ENCODE peak calls at places on chromosomes 6 and 20, in five cellular contexts. X is breast epithelium, C is Panc1, Q is prostate gland, F is fibroblast of lung. T is an unnamed sample.

GRCh38 chr6:49202923-49203322 is 260.1 kb downstream of the MMUT start:
- DNase-seq in X (no peak), Q (no peak), F (no peak), C (no peak), T (peak; percentile 19)

GRCh38 chr20:47727170-47727880 is 58.0 kb downstream of the SULF2 start:
- DNase-seq in Q (no peak), C (no peak), F (no peak), X (no peak), T (no peak)

GRCh38 chr20:40728996-40729395 is 40.0 kb upstream of the MAFB start:
- DNase-seq in C (no peak), F (no peak), X (no peak), Q (no peak), T (no peak)

GRCh38 chr20:31637660-31638059 is at the start of gene COX4I2:
- DNase-seq in X (no peak), F (no peak), C (no peak), Q (no peak), T (no peak)

GRCh38 chr20:43724383-43724782 is 2.4 kb downstream of the GTSF1L start:
- DNase-seq in Q (no peak), C (no peak), X (no peak), F (no peak), T (no peak)

GRCh38 chr20:45479822-45480221 is 10.3 kb downstream of the WFDC2 start:
- DNase-seq in F (no peak), Q (no peak), X (no peak), C (no peak), T (no peak)

GRCh38 chr20:15528386-15529111 is 1044.7 kb downstream of the KIF16B start:
- DNase-seq in C (no peak), Q (no peak), F (no peak), X (no peak), T (no peak)

GRCh38 chr20:33125983-33126382 is 42.0 kb upstream of the BPIFA2 start:
- DNase-seq in X (no peak), F (no peak), C (no peak), Q (no peak), T (peak; percentile 36)

GRCh38 chr20:3687655-3688054 is 5.8 kb upstream of the ADAM33 start:
- DNase-seq in Q (no peak), C (no peak), F (peak; percentile 72), X (no peak), T (peak; percentile 45)

GRCh38 chr20:64041040-64041780 is 5.2 kb downstream of the C20orf204 start:
- DNase-seq in X (no peak), C (no peak), F (no peak), Q (no peak), T (no peak)

GRCh38 chr20:5349448-5349847 is 32.7 kb upstream of the PROKR2 start:
- DNase-seq in C (no peak), X (no peak), F (no peak), Q (no peak), T (peak; percentile 85)

GRCh38 chr6:109311481-109311880 is 70.8 kb downstream of the CD164 start:
- DNase-seq in F (no peak), C (no peak), Q (no peak), X (no peak), T (no peak)

GRCh38 chr6:31354788-31355539 is 2.0 kb downstream of the HLA-B start:
- DNase-seq in Q (no peak), X (no peak), C (no peak), F (no peak), T (no peak)

GRCh38 chr6:116518621-116519020 is 7.2 kb downstream of the CALHM5 start:
- DNase-seq in F (no peak), X (no peak), Q (no peak), C (no peak), T (no peak)

GRCh38 chr6:168678588-168678987 is 237.6 kb downstream of the SMOC2 start:
- DNase-seq in F (no peak), X (no peak), C (no peak), Q (no peak), T (peak; percentile 15)

GRCh38 chr20:35739294-35740163 is 2.5 kb downstream of the RBM39 start:
- DNase-seq in C (no peak), Q (no peak), F (peak; percentile 53), X (no peak), T (peak; percentile 63)

GRCh38 chr6:28643017-28643740 is 117.5 kb downstream of the GPX5 start:
- DNase-seq in Q (no peak), F (peak; percentile 63), X (no peak), C (peak; percentile 90), T (peak; percentile 69)

GRCh38 chr6:30612213-30612612 is 4.8 kb downstream of the PPP1R10 start:
- DNase-seq in C (no peak), Q (no peak), F (peak; percentile 68), X (no peak), T (peak; percentile 40)

GRCh38 chr6:9095671-9096260 is 660.4 kb upstream of the SLC35B3 start:
- DNase-seq in C (no peak), X (no peak), F (no peak), Q (no peak), T (no peak)

GRCh38 chr20:57265649-57266250 is 691 bp downstream of the BMP7 start:
- DNase-seq in Q (no peak), X (no peak), C (no peak), F (no peak), T (no peak)

GRCh38 chr20:53080412-53080962 is 108.3 kb downstream of the TSHZ2 start:
- DNase-seq in Q (no peak), C (no peak), X (no peak), F (no peak), T (no peak)

GRCh38 chr6:158626360-158627167 is 18.0 kb downstream of the DYNLT1 start:
- DNase-seq in C (no peak), F (no peak), Q (no peak), X (no peak), T (no peak)

GRCh38 chr6:52305385-52305784 is 20.8 kb upstream of the MCM3 start:
- DNase-seq in Q (no peak), X (no peak), C (no peak), F (no peak), T (no peak)

GRCh38 chr6:130575557-130575956 is 209.7 kb downstream of the TMEM200A start:
- DNase-seq in X (no peak), C (no peak), F (no peak), Q (no peak), T (no peak)

GRCh38 chr6:139028658-139029469 is at the start of gene ABRACL:
- DNase-seq in Q (peak; percentile 69), C (no peak), X (peak; percentile 67), F (peak; percentile 56), T (no peak)

GRCh38 chr6:53361549-53362031 is 12.8 kb upstream of the ELOVL5 start:
- DNase-seq in Q (no peak), F (no peak), C (peak; percentile 13), X (no peak), T (peak; percentile 79)

GRCh38 chr6:38959138-38959537 is 89.4 kb upstream of the GLP1R start:
- DNase-seq in C (no peak), X (no peak), F (no peak), Q (no peak), T (no peak)

GRCh38 chr20:59159091-59159821 is 4.4 kb upstream of the ZNF831 start:
- DNase-seq in F (no peak), C (no peak), X (no peak), Q (no peak), T (no peak)

GRCh38 chr6:307065-307814 is 15.0 kb downstream of the DUSP22 start:
- DNase-seq in C (no peak), X (no peak), F (no peak), Q (no peak), T (no peak)

GRCh38 chr6:18493421-18493891 is 106.3 kb downstream of the RNF144B start:
- DNase-seq in Q (peak; percentile 46), F (no peak), C (no peak), X (no peak), T (peak; percentile 58)

GRCh38 chr6:161584929-161585328 is 311.1 kb upstream of the AGPAT4 start:
- DNase-seq in C (no peak), Q (no peak), X (no peak), F (no peak), T (no peak)

GRCh38 chr6:85416766-85417165 is 33.1 kb upstream of the NT5E start:
- DNase-seq in X (no peak), C (no peak), Q (no peak), F (no peak), T (no peak)

GRCh38 chr20:60728705-60729104 is 523.4 kb upstream of the CDH4 start:
- DNase-seq in Q (no peak), C (no peak), X (no peak), F (no peak), T (no peak)
- H3K4me3 ChIP-seq in Q (no peak overlapping the region), C (no peak overlapping the region), X (no peak overlapping the region), F (no peak overlapping the region), T (no peak overlapping the region)

DNA sequence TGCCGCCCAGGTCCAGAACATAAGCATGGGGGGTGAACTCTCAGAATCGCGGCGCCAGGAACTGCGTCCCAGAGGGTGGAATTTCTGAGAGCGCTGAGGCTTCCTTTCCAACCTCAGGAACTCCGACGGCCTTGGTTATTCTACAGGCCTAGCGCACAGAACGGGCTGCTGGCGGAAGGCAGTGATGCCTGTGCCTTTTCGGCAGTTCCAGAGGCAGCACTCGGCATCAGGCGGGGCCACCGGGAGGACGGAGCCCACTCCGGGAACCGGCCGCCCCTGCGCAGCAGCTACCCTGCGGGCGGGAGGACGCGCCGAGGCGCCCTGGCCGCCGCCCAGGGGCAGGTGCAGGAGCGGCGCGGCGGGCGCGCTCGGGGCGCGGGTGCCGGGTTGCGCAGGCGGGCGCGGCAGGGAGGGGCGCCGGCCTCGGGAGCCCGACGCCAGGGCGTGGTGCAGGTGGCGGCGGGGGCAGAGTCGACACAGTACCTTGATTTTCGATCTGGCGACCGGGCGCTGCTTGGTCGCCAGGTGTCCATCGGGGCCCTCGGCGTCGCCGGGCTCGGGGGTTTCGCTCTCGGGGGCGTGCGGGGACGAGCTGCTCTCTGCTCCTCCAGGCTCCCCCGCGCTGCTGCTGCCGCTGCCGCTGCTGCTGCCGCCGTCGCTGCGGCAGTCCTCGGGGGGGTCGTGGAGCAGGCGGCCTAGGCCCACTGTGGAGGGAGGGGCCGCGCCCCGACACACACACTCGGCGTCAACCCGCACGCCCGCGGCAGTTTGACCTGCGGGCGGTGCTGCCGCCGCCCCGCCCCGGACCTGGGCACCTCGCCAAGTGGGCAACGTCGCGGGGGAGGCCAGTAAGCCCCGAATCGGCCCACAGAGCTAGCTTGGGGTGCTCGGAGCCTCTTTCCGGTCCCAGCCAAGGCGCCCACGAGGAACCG is 1.3 kb downstream of the OVOL2 start:
- DNase-seq in F (peak; percentile 8), X (no peak), C (no peak), Q (no peak), T (no peak)
- H3K27me3 ChIP-seq in F (peaks cover 55% of the 10 kb centered on the region), X (peaks cover 16% of the 10 kb centered on the region), C (peaks cover 25% of the 10 kb centered on the region), Q (no peaks in the 10 kb centered on the region), T (no peaks in the 10 kb centered on the region)

GRCh38 chr6:20269147-20269546 is 56.9 kb upstream of the MBOAT1 start:
- DNase-seq in F (no peak), Q (no peak), C (no peak), X (no peak), T (no peak)
- TF ChIP-seq CTCF in F (no peak), Q (no peak), C (no peak), X (no peak), T (no peak)

GRCh38 chr6:147986891-147987290 is 355.7 kb upstream of the SASH1 start:
- DNase-seq in F (peak; percentile 31), X (no peak), Q (no peak), C (no peak), T (no peak)

DNA sequence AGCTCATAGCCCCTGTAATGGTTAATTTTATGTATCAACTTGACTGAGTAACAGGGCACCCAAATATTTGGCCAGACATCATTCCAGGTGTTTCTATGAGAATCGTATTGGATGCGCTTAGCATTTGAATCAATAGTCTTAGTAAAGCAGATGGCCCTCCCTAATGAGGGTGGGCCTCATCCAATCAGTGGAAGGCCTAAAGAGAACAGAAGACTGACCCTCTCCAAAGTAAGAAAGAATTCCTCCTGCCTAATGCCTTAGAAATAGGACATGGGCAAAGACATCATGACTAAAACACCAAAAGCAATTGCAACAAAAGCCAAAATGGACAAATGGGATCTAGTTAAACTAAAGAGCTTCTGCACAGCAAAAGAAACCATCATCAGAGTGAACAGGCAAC is 352.5 kb upstream of the SASH1 start:
- DNase-seq in Q (no peak), X (no peak), C (no peak), F (no peak), T (no peak)
- H3K4me3 ChIP-seq in Q (no peak overlapping the region), X (no peak overlapping the region), C (no peak overlapping the region), F (no peak overlapping the region), T (no peak overlapping the region)

T was measured in bronchial epithelial cell.